ENCODE peak calls at places on chromosomes 2 and 18, in ten cellular contexts. O is stimulated activated CD8-positive, alpha-beta memory T cell treated with anti-CD3 and anti-CD28 coated beads, Interleukin-4, amount 100 ng/mL, for 1 hour; J is stimulated activated CD4-positive, alpha-beta T cell treated with anti-CD3 and anti-CD28 coated beads, TNF-alpha, amount 100 ng/mL, for 24 hours; T is NCI-H460; R is effector memory CD4-positive, alpha-beta T cell; F is GM19239; C is HFFc6; H is mesendoderm; P is lung microvascular endothelial cell; U is M059J. Y is an unnamed sample.
A peak's percentile ranks its signal among the peaks of the same experiment; 100 is the strongest.

GRCh38 chr2:230552181-230552580 is 136.2 kb downstream of the SP100 start:
- DNase-seq in O (no peak), J (no peak), T (no peak), R (no peak), F (no peak), C (no peak), H (no peak), P (no peak), U (peak; percentile 11), Y (no peak)

GRCh38 chr2:30147196-30147714 is 448 bp downstream of the YPEL5 start:
- DNase-seq in O (no peak), J (no peak), T (no peak), R (no peak), F (peak; percentile 14), C (no peak), H (no peak), P (peak; percentile 4), U (no peak), Y (no peak)

GRCh38 chr18:9094307-9095226 is 7.9 kb upstream of the NDUFV2 start:
- DNase-seq in O (no peak), J (no peak), T (no peak), R (no peak), F (no peak), C (peak; percentile 91), H (no peak), P (peak; percentile 95), U (peak; percentile 84), Y (peak; percentile 85)

GRCh38 chr18:36078751-36079529 is 11.6 kb upstream of the RPRD1A start:
- DNase-seq in O (no peak), J (no peak), T (no peak), R (no peak), F (no peak), C (peak; percentile 69), H (no peak), P (no peak), U (peak; percentile 67), Y (peak; percentile 45)

GRCh38 chr18:12656671-12657047 is 1.2 kb downstream of the SPIRE1 start:
- DNase-seq in O (no peak), J (no peak), T (no peak), R (no peak), F (no peak), C (no peak), H (no peak), P (peak; percentile 56), U (peak; percentile 12), Y (no peak)

GRCh38 chr18:28176933-28177827 is at the start of gene CDH2:
- DNase-seq in O (no peak), J (no peak), T (no peak), R (no peak), F (no peak), C (peak; percentile 82), H (peak; percentile 98), P (peak; percentile 76), U (peak; percentile 93), Y (peak; percentile 70)

GRCh38 chr2:3051266-3051665 is 326.4 kb downstream of the EIPR1 start:
- DNase-seq in O (no peak), J (no peak), T (no peak), R (no peak), F (no peak), C (no peak), H (no peak), P (no peak), U (no peak), Y (no peak)

GRCh38 chr2:26560892-26561291 is 80.3 kb downstream of the CIB4 start:
- DNase-seq in O (no peak), J (no peak), T (no peak), R (no peak), F (no peak), C (no peak), H (no peak), P (no peak), U (no peak), Y (no peak)

GRCh38 chr2:110852051-110852450 is 119.7 kb downstream of the ACOXL start:
- DNase-seq in O (no peak), J (no peak), T (no peak), R (no peak), F (no peak), C (no peak), H (no peak), P (no peak), U (no peak), Y (no peak)

GRCh38 chr18:38575023-38575422 is 1009.4 kb upstream of the CELF4 start:
- DNase-seq in O (no peak), J (no peak), T (no peak), R (no peak), F (no peak), C (no peak), H (no peak), P (no peak), U (no peak), Y (no peak)

GRCh38 chr2:238601433-238602222 is 174.9 kb downstream of the ASB1 start:
- DNase-seq in O (no peak), J (no peak), T (no peak), R (no peak), F (no peak), C (no peak), H (no peak), P (no peak), U (peak; percentile 45), Y (peak; percentile 86)

GRCh38 chr18:41484069-41484468 is 471.0 kb upstream of the PIK3C3 start:
- DNase-seq in O (no peak), J (no peak), T (no peak), R (no peak), F (no peak), C (no peak), H (no peak), P (no peak), U (peak; percentile 70), Y (no peak)

GRCh38 chr18:28834889-28835288 is 658.0 kb upstream of the CDH2 start:
- DNase-seq in O (no peak), J (no peak), T (no peak), R (no peak), F (no peak), C (peak; percentile 68), H (no peak), P (peak; percentile 24), U (peak; percentile 83), Y (peak; percentile 75)

GRCh38 chr2:190180313-190181065 is 118.0 kb upstream of the MSTN start:
- DNase-seq in O (no peak), J (no peak), T (peak; percentile 11), R (no peak), F (peak; percentile 68), C (no peak), H (peak; percentile 82), P (peak; percentile 33), U (peak; percentile 45), Y (peak; percentile 71)

GRCh38 chr2:19685713-19686112 is 216.1 kb downstream of the TTC32 start:
- DNase-seq in O (no peak), J (no peak), T (no peak), R (no peak), F (no peak), C (no peak), H (no peak), P (no peak), U (peak; percentile 3), Y (peak; percentile 71)

GRCh38 chr2:161131804-161132203 is 28.4 kb upstream of the TANK start:
- DNase-seq in O (no peak), J (no peak), T (no peak), R (no peak), F (no peak), C (no peak), H (no peak), P (no peak), U (no peak), Y (no peak)

GRCh38 chr18:34709631-34710429 is at the start of gene DTNA:
- DNase-seq in O (no peak), J (no peak), T (no peak), R (no peak), F (no peak), C (peak; percentile 96), H (peak; percentile 80), P (peak; percentile 85), U (peak; percentile 93), Y (peak; percentile 97)

GRCh38 chr2:176637134-176637496 is 367.9 kb downstream of the MTX2 start:
- DNase-seq in O (no peak), J (no peak), T (no peak), R (no peak), F (no peak), C (no peak), H (no peak), P (no peak), U (no peak), Y (no peak)

GRCh38 chr2:128313076-128313836 is 5.4 kb downstream of the HS6ST1 start:
- DNase-seq in O (no peak), J (no peak), T (no peak), R (no peak), F (no peak), C (peak; percentile 28), H (peak; percentile 60), P (no peak), U (peak; percentile 43), Y (peak; percentile 54)

GRCh38 chr2:27958711-27959378 is 68.3 kb downstream of the BABAM2 start:
- DNase-seq in O (no peak), J (no peak), T (no peak), R (no peak), F (no peak), C (peak; percentile 14), H (no peak), P (no peak), U (peak; percentile 26), Y (no peak)

GRCh38 chr2:178208336-178208735 is 14.0 kb downstream of the OSBPL6 start:
- DNase-seq in O (no peak), J (no peak), T (no peak), R (no peak), F (no peak), C (no peak), H (no peak), P (no peak), U (no peak), Y (no peak)

GRCh38 chr2:175926272-175926671 is 75.8 kb downstream of the LNPK start:
- DNase-seq in O (no peak), J (no peak), T (no peak), R (no peak), F (no peak), C (peak; percentile 89), H (no peak), P (no peak), U (peak; percentile 35), Y (peak; percentile 89)

GRCh38 chr2:102599486-102599885 is 19.9 kb upstream of the SLC9A2 start:
- DNase-seq in O (no peak), J (no peak), T (no peak), R (no peak), F (no peak), C (no peak), H (peak; percentile 28), P (no peak), U (no peak), Y (no peak)

GRCh38 chr2:68832161-68832869 is 38.9 kb downstream of the BMP10 start:
- DNase-seq in O (no peak), J (peak; percentile 6), T (peak; percentile 64), R (peak; percentile 9), F (peak; percentile 23), C (no peak), H (no peak), P (peak; percentile 99), U (peak; percentile 68), Y (peak; percentile 43)